ENCODE peak calls at places on chromosomes 12 and 14, in six cellular contexts. A is sigmoid colon, Z is GM12878, B is ovary, M is tibial nerve, K is A549. S is an unnamed sample.
A peak's percentile ranks its signal among the peaks of the same experiment; 100 is the strongest.

GRCh38 chr12:24838531-24838950 is 110.4 kb downstream of the BCAT1 start:
- DNase-seq in K (no peak), Z (peak; percentile 84), M (peak; percentile 31), B (peak; percentile 35), A (peak; percentile 76), S (peak; percentile 37)

GRCh38 chr12:76193961-76194360 is 109.5 kb upstream of the NAP1L1 start:
- DNase-seq in K (no peak), A (no peak), M (no peak), B (no peak), Z (no peak), S (no peak)

GRCh38 chr14:100653409-100653808 is 66.2 kb upstream of the BEGAIN start:
- DNase-seq in M (no peak), A (no peak), Z (no peak), B (no peak), K (no peak), S (no peak)

GRCh38 chr12:18250313-18250916 is 10.9 kb upstream of the PIK3C2G start:
- DNase-seq in Z (no peak), M (no peak), B (no peak), K (peak; percentile 66), A (no peak), S (no peak)

GRCh38 chr12:26833692-26834168 is 736 bp upstream of the ITPR2 start:
- DNase-seq in B (peak; percentile 54), M (no peak), A (peak; percentile 73), Z (no peak), K (peak; percentile 32), S (peak; percentile 62)

GRCh38 chr12:65494537-65494936 is 216.1 kb downstream of the MSRB3 start:
- DNase-seq in Z (no peak), M (no peak), A (no peak), B (no peak), K (peak; percentile 4), S (no peak)

GRCh38 chr12:59044791-59045190 is 124.5 kb upstream of the LRIG3 start:
- DNase-seq in M (no peak), K (no peak), A (no peak), Z (no peak), B (no peak), S (no peak)

GRCh38 chr14:74846168-74846567 is 29.8 kb downstream of the PROX2 start:
- DNase-seq in A (no peak), K (no peak), B (no peak), M (no peak), Z (no peak), S (no peak)

GRCh38 chr14:81269979-81270375 is 49.2 kb upstream of the GTF2A1 start:
- DNase-seq in M (no peak), K (no peak), B (no peak), Z (no peak), A (no peak), S (no peak)

GRCh38 chr14:54591461-54592245 is 24.7 kb downstream of the SAMD4A start:
- DNase-seq in K (no peak), B (no peak), A (no peak), Z (no peak), M (no peak), S (no peak)

GRCh38 chr12:45337835-45338234 is 121.9 kb downstream of the ANO6 start:
- DNase-seq in B (no peak), K (no peak), M (no peak), Z (no peak), A (no peak), S (no peak)

GRCh38 chr12:77578471-77579262 is 252.0 kb upstream of the NAV3 start:
- DNase-seq in Z (no peak), K (no peak), B (no peak), A (no peak), M (no peak), S (no peak)

GRCh38 chr14:38442208-38442607 is 186.3 kb upstream of the CLEC14A start:
- DNase-seq in Z (no peak), K (no peak), B (no peak), M (no peak), A (no peak), S (no peak)

GRCh38 chr12:93784339-93785086 is 107.3 kb downstream of the CRADD start:
- DNase-seq in B (peak; percentile 25), Z (no peak), M (peak; percentile 30), A (peak; percentile 96), K (peak; percentile 67), S (peak; percentile 48)

GRCh38 chr12:27732281-27732680 is 21.6 kb downstream of the MRPS35 start:
- DNase-seq in B (no peak), A (no peak), M (no peak), K (peak; percentile 42), Z (no peak), S (no peak)

GRCh38 chr12:81162725-81163124 is 84.8 kb downstream of the ACSS3 start:
- DNase-seq in B (no peak), M (no peak), Z (no peak), A (no peak), K (no peak), S (no peak)

GRCh38 chr14:77241955-77242354 is 29.1 kb downstream of the NGB start:
- DNase-seq in B (no peak), K (no peak), M (no peak), Z (no peak), A (no peak), S (no peak)

GRCh38 chr12:72346331-72346944 is 74.3 kb downstream of the TRHDE start:
- DNase-seq in A (no peak), K (peak; percentile 74), Z (peak; percentile 13), B (peak; percentile 40), M (peak; percentile 21), S (peak; percentile 50)

GRCh38 chr14:106378191-106378590 is 851.8 kb downstream of the TMEM121 start:
- DNase-seq in A (no peak), K (no peak), B (no peak), M (no peak), Z (no peak), S (no peak)

GRCh38 chr14:78721756-78722455 is 551.7 kb downstream of the NRXN3 start:
- DNase-seq in M (no peak), A (no peak), B (no peak), K (no peak), Z (no peak), S (no peak)

GRCh38 chr12:124441443-124442190 is 125.8 kb downstream of the NCOR2 start:
- DNase-seq in B (no peak), K (no peak), Z (no peak), A (no peak), M (no peak), S (no peak)

GRCh38 chr12:2461046-2461445 is 333.7 kb upstream of the FKBP4 start:
- DNase-seq in Z (no peak), M (no peak), K (no peak), A (peak; percentile 24), B (no peak), S (no peak)

GRCh38 chr12:26120561-26121274 is 4.1 kb downstream of the BHLHE41 start:
- DNase-seq in A (no peak), B (no peak), M (no peak), Z (no peak), K (no peak), S (no peak)

GRCh38 chr14:60304509-60304908 is 55.5 kb downstream of the PPM1A start:
- DNase-seq in Z (no peak), M (no peak), K (no peak), A (no peak), B (no peak), S (no peak)

GRCh38 chr12:131164096-131164872 is 210.6 kb downstream of the ADGRD1 start:
- DNase-seq in B (no peak), A (no peak), M (no peak), Z (no peak), K (peak; percentile 35), S (no peak)
- TF ChIP-seq EP300 in B (no peak), A (no peak), M (no peak), Z (no peak), K (no peak), S (no peak)

DNA sequence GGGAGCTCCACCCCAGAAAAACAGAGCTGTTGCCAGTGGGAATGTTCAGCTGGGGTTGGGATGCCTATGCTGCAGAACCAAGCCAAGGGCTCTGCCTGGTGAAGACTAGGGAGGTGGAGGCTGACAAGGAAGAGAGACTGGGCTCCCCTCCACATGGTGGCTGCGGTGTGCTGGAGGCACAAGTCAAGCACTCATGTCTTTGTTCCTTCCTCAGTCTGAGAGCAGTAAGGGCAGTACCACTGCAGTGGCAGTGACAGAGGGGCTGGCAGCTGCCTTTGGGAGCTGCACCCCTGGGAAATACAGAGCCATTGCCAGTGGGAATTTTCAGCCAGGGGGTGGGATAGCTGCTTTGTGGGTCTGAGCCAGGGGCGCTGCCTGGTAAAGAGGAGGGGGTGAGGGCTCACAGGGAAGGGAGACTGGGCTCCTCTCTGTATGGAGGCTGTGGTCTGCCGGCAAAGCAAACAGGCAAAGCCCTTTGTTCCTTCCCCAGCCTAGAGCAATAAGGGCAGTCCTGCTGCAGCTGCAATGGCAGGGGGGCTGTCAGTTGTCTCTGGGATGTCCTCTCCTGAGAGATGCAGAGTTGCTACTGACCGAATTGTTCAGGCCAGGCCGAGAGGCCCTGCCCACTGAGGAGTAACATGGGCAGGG is 255.9 kb downstream of the RAD51B start:
- DNase-seq in M (no peak), A (no peak), K (no peak), Z (no peak), B (no peak), S (no peak)
- TF ChIP-seq EP300 in M (no peak), A (no peak), K (no peak), Z (no peak), B (no peak), S (no peak)

DNA sequence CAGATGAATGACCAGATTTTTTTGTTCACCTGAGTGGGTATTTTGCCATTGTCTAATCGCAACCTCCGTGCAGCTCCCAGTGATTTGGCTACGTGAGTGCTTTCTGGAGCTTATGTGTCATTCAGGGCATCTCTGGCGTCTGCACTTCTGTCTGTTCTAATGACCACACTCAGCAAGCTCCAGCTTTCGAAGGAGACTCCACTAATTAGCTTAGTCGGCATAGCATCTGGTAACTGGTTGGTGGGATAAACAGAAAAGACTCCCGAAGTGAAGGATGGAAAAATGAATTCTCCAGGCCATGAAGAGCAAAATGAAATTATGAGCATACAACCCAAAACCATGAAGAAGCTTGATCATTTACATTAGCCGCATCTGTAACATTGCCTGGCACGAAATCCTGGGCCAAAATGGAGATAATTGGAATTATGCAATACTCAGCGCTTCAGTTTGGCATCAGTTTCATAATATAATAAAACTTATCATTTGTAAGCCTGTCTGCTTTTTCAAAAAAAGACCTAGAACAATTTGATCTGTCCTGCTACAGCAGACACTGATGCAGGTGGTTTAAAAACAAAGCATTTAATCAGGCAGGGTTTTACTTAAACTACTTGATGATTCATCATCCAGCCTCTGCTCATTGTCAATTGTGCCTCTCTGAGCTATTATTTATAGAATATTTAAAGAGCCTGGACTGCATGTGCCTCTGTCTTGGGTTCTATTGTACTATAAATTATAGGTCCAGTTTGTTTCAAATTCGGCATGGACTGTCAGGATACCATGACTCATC is 87.4 kb downstream of the SYT1 start:
- DNase-seq in A (no peak), K (no peak), B (no peak), M (no peak), Z (no peak), S (no peak)
- TF ChIP-seq EP300 in A (no peak), K (no peak), B (no peak), M (no peak), Z (no peak), S (no peak)

GRCh38 chr14:93936926-93937325 is 9.8 kb downstream of the FAM181A start:
- DNase-seq in B (no peak), M (no peak), Z (no peak), K (no peak), A (no peak), S (no peak)

GRCh38 chr14:93939304-93940229 is 12.4 kb downstream of the FAM181A start:
- DNase-seq in K (peak; percentile 81), A (peak; percentile 91), M (peak; percentile 57), Z (peak; percentile 25), B (peak; percentile 64), S (peak; percentile 87)

GRCh38 chr14:93940437-93940836 is 13.3 kb downstream of the FAM181A start:
- DNase-seq in Z (no peak), B (no peak), K (no peak), A (no peak), M (no peak), S (no peak)

GRCh38 chr14:93937519-93937918 is 10.4 kb downstream of the FAM181A start:
- DNase-seq in Z (no peak), B (no peak), K (no peak), A (no peak), M (no peak), S (no peak)

GRCh38 chr14:93938766-93939303 is 11.7 kb downstream of the FAM181A start:
- DNase-seq in K (no peak), M (no peak), A (no peak), Z (no peak), B (no peak), S (no peak)
- TF ChIP-seq EP300 in K (no peak), M (no peak), A (no peak), Z (no peak), B (no peak), S (no peak)